ENCODE peak calls at places on chromosomes 11 and 22, in four cellular contexts. X, D, S and Y are unnamed samples.

GRCh38 chr11:10728779-10729472 is 22.1 kb upstream of the CTR9 start:
- DNase-seq in X (no peak), S (no peak), D (no peak), Y (no peak)

GRCh38 chr22:36365020-36365411 is 22.8 kb downstream of the MYH9 start:
- DNase-seq in D (peak; percentile 76), S (peak; percentile 90), X (peak; percentile 52), Y (peak; percentile 87)

GRCh38 chr22:50112151-50113118 is 22.6 kb downstream of the MOV10L1 start:
- DNase-seq in D (no peak), X (peak; percentile 33), S (no peak), Y (no peak)

GRCh38 chr11:14894657-14895598 is 2.9 kb upstream of the CYP2R1 start:
- DNase-seq in S (peak; percentile 77), D (no peak), X (no peak), Y (no peak)

GRCh38 chr11:762421-763072 is 14.7 kb downstream of the GATD1 start:
- DNase-seq in S (no peak), X (no peak), D (peak; percentile 72), Y (peak; percentile 72)

GRCh38 chr11:19683141-19683805 is 29.4 kb upstream of the NAV2 start:
- DNase-seq in D (no peak), X (no peak), S (peak; percentile 94), Y (no peak)

GRCh38 chr11:75173336-75173735 is 22.4 kb downstream of the SLCO2B1 start:
- DNase-seq in D (no peak), X (no peak), S (no peak), Y (no peak)

GRCh38 chr11:130738618-130739017 is 177.7 kb downstream of the SNX19 start:
- DNase-seq in S (no peak), D (no peak), X (no peak), Y (no peak)

GRCh38 chr11:95991101-95991500 is 67.2 kb upstream of the MTMR2 start:
- DNase-seq in S (no peak), X (no peak), D (no peak), Y (no peak)

GRCh38 chr11:133934599-133935550 is 21.9 kb downstream of the IGSF9B start:
- DNase-seq in S (no peak), D (peak; percentile 91), X (no peak), Y (no peak)

GRCh38 chr11:108698844-108699642 is 34.2 kb downstream of the DDX10 start:
- DNase-seq in D (no peak), S (no peak), X (no peak), Y (no peak)

GRCh38 chr11:63503492-63503891 is 2.4 kb upstream of the LGALS12 start:
- DNase-seq in S (no peak), D (no peak), X (no peak), Y (no peak)

GRCh38 chr22:25928038-25928437 is 186.1 kb downstream of the MYO18B start:
- DNase-seq in S (no peak), X (no peak), D (no peak), Y (no peak)

GRCh38 chr11:64916040-64916847 is 765 bp downstream of the ATG2A start:
- DNase-seq in X (no peak), S (peak; percentile 82), D (no peak), Y (peak; percentile 30)

GRCh38 chr11:64727131-64727530 is 4.1 kb upstream of the NRXN2 start:
- DNase-seq in D (no peak), X (no peak), S (peak; percentile 52), Y (no peak)

GRCh38 chr11:43518407-43519165 is 159.9 kb downstream of the TTC17 start:
- DNase-seq in X (no peak), S (no peak), D (no peak), Y (no peak)

GRCh38 chr11:111957663-111958415 is 20.7 kb downstream of the DIXDC1 start:
- DNase-seq in D (no peak), S (no peak), X (no peak), Y (no peak)

GRCh38 chr11:35550374-35551036 is 25.1 kb upstream of the PAMR1 start:
- DNase-seq in S (no peak), D (no peak), X (no peak), Y (no peak)

GRCh38 chr11:43589601-43590250 is 90.8 kb upstream of the HSD17B12 start:
- DNase-seq in X (no peak), S (no peak), D (no peak), Y (no peak)

GRCh38 chr11:119683783-119684182 is 45.2 kb downstream of the NECTIN1 start:
- DNase-seq in X (no peak), D (no peak), S (no peak), Y (no peak)

GRCh38 chr22:36277482-36278291 is 24.8 kb downstream of the APOL1 start:
- DNase-seq in X (no peak), D (peak; percentile 40), S (peak; percentile 81), Y (no peak)

GRCh38 chr11:126282361-126282741 is 542 bp upstream of the TIRAP start:
- DNase-seq in S (peak; percentile 77), D (no peak), X (no peak), Y (no peak)

GRCh38 chr11:93116641-93117577 is 80.9 kb downstream of the SLC36A4 start:
- DNase-seq in D (no peak), X (no peak), S (no peak), Y (no peak)

GRCh38 chr11:518463-519202 is 11.6 kb upstream of the RNH1 start:
- DNase-seq in X (peak; percentile 65), S (peak; percentile 98), D (peak; percentile 85), Y (peak; percentile 86)

GRCh38 chr11:47523491-47524199 is 29.3 kb downstream of the CELF1 start:
- DNase-seq in S (no peak), X (no peak), D (no peak), Y (peak; percentile 55)

GRCh38 chr11:101870510-101870909 is 44.3 kb upstream of the CEP126 start:
- DNase-seq in D (peak; percentile 41), S (no peak), X (no peak), Y (peak; percentile 26)

GRCh38 chr11:16184588-16184987 is 171.8 kb downstream of the SOX6 start:
- DNase-seq in S (no peak), X (peak; percentile 63), D (no peak), Y (peak; percentile 21)

GRCh38 chr11:108929241-108929640 is 264.4 kb downstream of the DDX10 start:
- DNase-seq in X (peak; percentile 92), S (no peak), D (peak; percentile 8), Y (peak; percentile 58)

DNA sequence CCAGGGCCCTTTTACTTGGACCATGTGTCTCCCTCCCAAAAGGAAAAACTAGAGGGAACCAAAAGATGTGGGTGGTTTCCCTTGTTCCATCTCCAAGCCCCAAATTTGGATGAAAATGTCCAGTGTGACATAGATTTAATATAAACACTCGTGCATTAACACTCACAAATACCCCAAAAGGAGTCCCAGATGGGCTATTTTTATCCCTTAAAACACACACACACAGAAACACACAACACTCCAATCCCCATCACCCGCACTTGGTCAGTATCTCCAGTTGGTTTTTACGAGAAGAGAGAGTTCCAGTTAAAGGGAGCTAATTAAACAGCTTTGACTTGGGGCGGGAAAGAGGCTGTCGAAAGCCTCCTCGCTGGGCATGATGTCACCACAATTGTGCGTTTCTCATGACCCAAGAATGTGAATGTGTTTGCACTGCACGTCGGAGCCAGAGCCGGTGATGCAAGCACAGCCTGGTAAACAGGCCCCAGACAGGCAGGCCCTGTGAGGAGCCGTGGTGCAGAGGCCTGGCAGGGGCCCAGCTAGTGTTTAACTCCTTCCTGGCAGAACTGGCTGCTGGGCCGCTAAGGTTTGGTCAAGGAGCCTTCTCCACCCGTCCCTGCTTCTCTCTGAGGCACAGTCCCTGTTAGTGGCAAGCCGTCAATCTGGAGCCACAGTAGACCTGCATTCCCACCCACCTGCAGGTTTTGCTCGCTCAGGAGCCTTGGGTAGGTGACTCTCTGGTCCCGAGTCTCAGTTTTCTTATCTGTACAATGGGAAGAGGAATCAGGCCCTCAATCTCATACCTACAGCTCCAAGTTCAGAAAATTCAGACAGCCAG is 25.6 kb upstream of the SMTN start:
- DNase-seq in D (no peak), X (peak; percentile 91), S (peak; percentile 99), Y (peak; percentile 76)
- H3K4me3 ChIP-seq in D (no peak overlapping the region), X (no peak overlapping the region), S (no peak overlapping the region), Y (no peak overlapping the region)

GRCh38 chr11:105000167-105000566 is 22.8 kb downstream of the CASP5 start:
- DNase-seq in S (no peak), D (peak; percentile 37), X (no peak), Y (peak; percentile 33)
- TF ChIP-seq CTCF in S (no peak), D (peak; percentile 40), X (peak; percentile 20), Y (peak; percentile 27)

DNA sequence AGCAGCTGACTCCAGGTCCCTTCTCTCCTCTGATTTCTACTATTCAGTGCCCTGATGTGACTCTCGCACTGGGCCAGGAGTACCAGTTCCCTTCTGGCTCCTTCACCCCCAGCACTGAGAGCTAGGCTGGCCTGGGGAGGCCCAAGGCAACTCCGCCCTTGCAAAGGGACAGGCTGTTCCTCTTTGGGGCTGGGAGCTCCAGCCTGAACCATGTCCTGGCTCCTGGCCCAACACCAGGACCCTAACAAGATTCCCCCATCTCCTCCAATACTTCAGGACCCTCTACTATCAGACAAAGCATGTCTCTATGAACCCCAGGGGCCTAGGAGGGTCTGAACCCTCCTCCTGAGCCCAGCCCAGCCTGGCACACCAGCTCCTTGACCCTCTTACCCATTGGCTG is 12.6 kb downstream of the CREB3L1 start:
- DNase-seq in S (no peak), D (no peak), X (no peak), Y (no peak)
- H3K4me3 ChIP-seq in S (no peak overlapping the region), D (no peak overlapping the region), X (no peak overlapping the region), Y (no peak overlapping the region)

GRCh38 chr22:40187389-40187788 is 9.7 kb downstream of the TNRC6B start:
- DNase-seq in D (no peak), X (no peak), S (no peak), Y (no peak)

GRCh38 chr22:40193429-40194421 is 16.0 kb downstream of the TNRC6B start:
- DNase-seq in D (no peak), S (no peak), X (no peak), Y (no peak)

GRCh38 chr22:40190501-40190900 is 12.8 kb downstream of the TNRC6B start:
- DNase-seq in D (no peak), X (no peak), S (no peak), Y (no peak)

GRCh38 chr22:40194656-40195055 is 16.9 kb downstream of the TNRC6B start:
- DNase-seq in S (no peak), X (no peak), D (no peak), Y (no peak)

DNA sequence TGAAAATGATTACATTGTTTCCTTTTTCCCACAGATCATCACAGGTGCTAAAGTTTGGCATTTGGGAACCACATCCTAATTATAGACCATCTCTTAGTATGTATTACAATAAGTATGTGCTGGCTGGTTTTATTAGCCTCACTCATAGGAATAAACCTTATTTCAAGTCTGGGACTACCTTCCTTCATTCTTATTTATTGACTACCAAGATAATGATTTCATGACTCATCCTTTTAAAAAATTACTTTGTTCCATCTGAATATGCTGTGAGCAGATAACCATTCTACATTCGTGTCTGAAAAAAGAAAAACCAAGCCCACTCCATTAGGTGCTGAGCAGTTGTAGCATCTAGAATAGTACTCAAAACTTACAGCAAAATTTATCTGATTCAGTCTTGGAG is 12.3 kb downstream of the TNRC6B start:
- DNase-seq in D (no peak), X (no peak), S (no peak), Y (no peak)
- TF ChIP-seq CTCF in D (no peak), X (no peak), S (no peak), Y (no peak)

GRCh38 chr11:2385156-2386151 is 8.3 kb downstream of the CD81 start:
- DNase-seq in D (no peak), X (no peak), S (no peak), Y (no peak)

GRCh38 chr11:2383823-2384722 is 7.0 kb downstream of the CD81 start:
- DNase-seq in S (no peak), X (no peak), D (no peak), Y (no peak)

GRCh38 chr11:2382927-2383822 is 6.1 kb downstream of the CD81 start:
- DNase-seq in S (peak; percentile 92), X (no peak), D (no peak), Y (no peak)

GRCh38 chr11:2386591-2386990 is 9.5 kb downstream of the CD81 start:
- DNase-seq in X (no peak), S (no peak), D (no peak), Y (no peak)

GRCh38 chr11:2384723-2385041 is 7.6 kb downstream of the CD81 start:
- DNase-seq in D (no peak), X (no peak), S (no peak), Y (no peak)
- H3K4me3 ChIP-seq in D (no peak overlapping the region), X (no peak overlapping the region), S (no peak overlapping the region), Y (no peak overlapping the region)